ENCODE peak calls at places on chromosomes 1 and 21, in eight cellular contexts. D is AG04449; F is A549; C is activated naive CD8-positive, alpha-beta T cell treated with anti-CD3 and anti-CD28 coated beads, Interleukin-2, amount 50 U/mL, for 16 hours; P is Ammon's horn; Z is GM12892; J is stimulated activated CD8-positive, alpha-beta memory T cell treated with anti-CD3 and anti-CD28 coated beads, Interleukin-4, amount 100 ng/mL, for 1 hour; Q is T1000. H is an unnamed sample.

GRCh38 chr1:202023033-202023433 is 12.6 kb downstream of the ELF3 start:
- DNase-seq in D (no peak), Z (no peak), Q (no peak), F (peak), J (no peak), C (no peak), P (no peak), H (peak)

GRCh38 chr1:172801923-172802322 is 143.0 kb downstream of the FASLG start:
- DNase-seq in Q (no peak), D (no peak), C (no peak), J (no peak), F (no peak), Z (no peak), P (no peak), H (no peak)

GRCh38 chr1:168835791-168836190 is 106.8 kb upstream of the DPT start:
- DNase-seq in Q (no peak), Z (no peak), P (no peak), F (no peak), D (no peak), J (no peak), C (no peak), H (no peak)

GRCh38 chr1:85275701-85276289 is 637 bp downstream of the BCL10 start:
- DNase-seq in D (no peak), J (no peak), Z (no peak), F (no peak), C (no peak), P (no peak), Q (no peak), H (no peak)

GRCh38 chr1:26035959-26036755 is 9.8 kb downstream of the SLC30A2 start:
- DNase-seq in P (peak), Q (peak), Z (peak), D (no peak), C (peak), F (peak), J (peak), H (peak)

GRCh38 chr1:178532392-178532791 is 19.5 kb downstream of the TEX35 start:
- DNase-seq in C (peak), Q (peak), J (peak), D (no peak), Z (peak), P (peak), F (peak), H (peak)

GRCh38 chr1:17170571-17170970 is 34.4 kb upstream of the PADI1 start:
- DNase-seq in J (no peak), F (no peak), P (no peak), C (no peak), Q (no peak), Z (no peak), D (peak), H (no peak)

GRCh38 chr1:117061986-117062415 is 1.9 kb downstream of the TTF2 start:
- DNase-seq in C (no peak), Q (no peak), F (no peak), J (no peak), Z (no peak), P (no peak), D (peak), H (no peak)

GRCh38 chr1:77316006-77316405 is 34.2 kb downstream of the AK5 start:
- DNase-seq in C (no peak), Q (no peak), D (peak), J (no peak), Z (no peak), F (no peak), P (no peak), H (no peak)

GRCh38 chr1:35369922-35370671 is 101.6 kb downstream of the ZMYM4 start:
- DNase-seq in P (peak), Z (no peak), Q (no peak), D (peak), J (no peak), C (no peak), F (no peak), H (no peak)

GRCh38 chr1:66182551-66183178 is 351.3 kb upstream of the SGIP1 start:
- DNase-seq in P (no peak), Q (no peak), J (no peak), Z (no peak), F (peak), C (no peak), D (peak), H (no peak)

GRCh38 chr1:230231739-230232075 is 164.7 kb downstream of the GALNT2 start:
- DNase-seq in Q (no peak), Z (no peak), F (no peak), D (no peak), P (no peak), C (no peak), J (no peak), H (no peak)

GRCh38 chr1:82030830-82031229 is 230.1 kb downstream of the ADGRL2 start:
- DNase-seq in J (no peak), D (no peak), C (no peak), Z (no peak), F (no peak), P (no peak), Q (no peak), H (no peak)

GRCh38 chr21:37041706-37042271 is 31.1 kb downstream of the PIGP start:
- DNase-seq in F (no peak), Z (no peak), C (no peak), J (no peak), P (no peak), D (no peak), Q (no peak), H (no peak)